ENCODE peak calls at places on chromosomes 11 and 22, in nine cellular contexts. B is naive thymus-derived CD4-positive, alpha-beta T cell; F is psoas muscle; R is HEK293T; W is EL; A is heart left ventricle; U is C1 segment of cervical spinal cord; E is upper lobe of right lung; X is AG04450. Q is an unnamed sample.

GRCh38 chr22:39244073-39244495 is 698 bp downstream of the PDGFB start:
- DNase-seq in B (no peak), F (no peak), R (no peak), W (peak), A (no peak), U (no peak), E (no peak), X (no peak), Q (no peak)

GRCh38 chr11:22416462-22416861 is 78.3 kb downstream of the SLC17A6 start:
- DNase-seq in B (no peak), F (no peak), R (no peak), W (no peak), A (no peak), U (no peak), E (no peak), X (no peak), Q (no peak)

GRCh38 chr22:49302530-49302929 is 525.1 kb downstream of the BRD1 start:
- DNase-seq in B (no peak), F (no peak), R (no peak), W (no peak), A (no peak), U (no peak), E (peak), X (no peak), Q (no peak)

GRCh38 chr11:131511794-131512193 is 141.4 kb downstream of the NTM start:
- DNase-seq in B (no peak), F (peak), R (peak), W (no peak), A (no peak), U (no peak), E (no peak), X (no peak), Q (peak)

GRCh38 chr11:47399860-47400812 is 8.3 kb upstream of the SLC39A13 start:
- DNase-seq in B (peak), F (peak), R (no peak), W (no peak), A (no peak), U (no peak), E (no peak), X (no peak), Q (peak)

GRCh38 chr11:114207096-114207495 is 89.1 kb upstream of the NNMT start:
- DNase-seq in B (no peak), F (no peak), R (no peak), W (no peak), A (no peak), U (no peak), E (no peak), X (no peak), Q (no peak)

GRCh38 chr22:35620624-35621245 is 3.6 kb upstream of the MB start:
- DNase-seq in B (no peak), F (peak), R (no peak), W (no peak), A (peak), U (no peak), E (no peak), X (no peak), Q (no peak)

GRCh38 chr11:1162498-1163311 is 5.0 kb downstream of the MUC5AC start:
- DNase-seq in B (no peak), F (peak), R (no peak), W (no peak), A (no peak), U (no peak), E (peak), X (no peak), Q (peak)

GRCh38 chr11:44865866-44866272 is 84.8 kb downstream of the TP53I11 start:
- DNase-seq in B (no peak), F (no peak), R (no peak), W (no peak), A (peak), U (no peak), E (no peak), X (no peak), Q (no peak)

GRCh38 chr11:85661972-85662664 is 2.8 kb downstream of the CREBZF start:
- DNase-seq in B (no peak), F (no peak), R (no peak), W (no peak), A (no peak), U (no peak), E (no peak), X (no peak), Q (no peak)

Q was measured in upper lobe of left lung.